ENCODE peak calls at places on chromosomes 2 and 18, in five cellular contexts. Z, R, J, D and K are unnamed samples.

GRCh38 chr18:9516437-9517064 is 41.2 kb downstream of the RALBP1 start:
- DNase-seq in Z (peak), D (peak), J (peak), R (peak), K (peak)

GRCh38 chr18:35588995-35589394 is 7.5 kb downstream of the GALNT1 start:
- DNase-seq in D (no peak), J (no peak), R (no peak), Z (no peak), K (no peak)

GRCh38 chr18:9750606-9751304 is 42.7 kb downstream of the RAB31 start:
- DNase-seq in Z (peak), R (no peak), J (peak), D (no peak), K (no peak)

GRCh38 chr2:101893676-101894381 is 97.9 kb upstream of the IL1R2 start:
- DNase-seq in Z (no peak), D (no peak), J (no peak), R (no peak), K (no peak)

GRCh38 chr2:215022418-215022817 is 116.0 kb downstream of the ABCA12 start:
- DNase-seq in J (no peak), Z (no peak), R (no peak), D (peak), K (no peak)

GRCh38 chr2:20222769-20223344 is 2.1 kb downstream of the SDC1 start:
- DNase-seq in R (no peak), Z (no peak), J (no peak), D (no peak), K (peak)

GRCh38 chr2:180849851-180850250 is 130.6 kb upstream of the UBE2E3 start:
- DNase-seq in Z (no peak), J (no peak), D (no peak), R (no peak), K (no peak)

GRCh38 chr18:3345885-3346284 is 84.0 kb downstream of the MYL12B start:
- DNase-seq in Z (no peak), D (no peak), R (no peak), J (no peak), K (no peak)

GRCh38 chr2:140891614-140892212 is 1239.1 kb downstream of the LRP1B start:
- DNase-seq in J (no peak), Z (no peak), D (no peak), R (no peak), K (no peak)

GRCh38 chr2:174180165-174180724 is 68.1 kb downstream of the OLA1 start:
- DNase-seq in D (no peak), R (peak), J (peak), Z (no peak), K (peak)

GRCh38 chr2:39516347-39517101 is 79.4 kb upstream of the MAP4K3 start:
- DNase-seq in J (no peak), R (no peak), Z (peak), D (no peak), K (no peak)

GRCh38 chr2:285506-285905 is 2.4 kb downstream of the ALKAL2 start:
- DNase-seq in Z (no peak), D (peak), R (no peak), J (no peak), K (no peak)

GRCh38 chr2:26569216-26570082 is 71.7 kb downstream of the CIB4 start:
- DNase-seq in R (no peak), Z (no peak), J (no peak), D (no peak), K (no peak)

GRCh38 chr2:217740796-217741195 is 262.0 kb downstream of the TNS1 start:
- DNase-seq in D (no peak), Z (no peak), J (no peak), R (no peak), K (no peak)

GRCh38 chr2:207161724-207162123 is 4.0 kb downstream of the KLF7 start:
- DNase-seq in J (no peak), R (no peak), Z (peak), D (no peak), K (no peak)

GRCh38 chr18:48833701-48834394 is 116.9 kb downstream of the SMAD7 start:
- DNase-seq in Z (no peak), D (no peak), R (no peak), J (peak), K (no peak)

GRCh38 chr18:2179498-2180183 is 391.7 kb downstream of the METTL4 start:
- DNase-seq in R (no peak), D (no peak), Z (no peak), J (no peak), K (no peak)

GRCh38 chr2:240434728-240435456 is 571 bp upstream of the GPC1 start:
- DNase-seq in J (no peak), Z (peak), R (peak), D (peak), K (peak)

GRCh38 chr18:80075940-80076339 is 33.1 kb upstream of the ADNP2 start:
- DNase-seq in D (no peak), Z (no peak), R (no peak), J (no peak), K (no peak)

GRCh38 chr2:51919395-51919794 is 887.5 kb upstream of the NRXN1 start:
- DNase-seq in Z (no peak), J (no peak), D (no peak), R (no peak), K (no peak)

GRCh38 chr2:240933966-240934700 is 28.0 kb downstream of the CROCC2 start:
- DNase-seq in D (no peak), J (no peak), Z (peak), R (no peak), K (no peak)